ENCODE peak calls at places on chromosomes 12 and 14, in eight cellular contexts. F is mucosa of descending colon, U is IMR-90, X is pancreas, T is BE2C, P is suprapubic skin, M is dorsolateral prefrontal cortex, B is lower lobe of right lung. H is an unnamed sample.

GRCh38 chr14:58899317-58899713 is 261.6 kb downstream of the DACT1 start:
- DNase-seq in F (no peak), U (peak), X (no peak), T (no peak), P (no peak), M (no peak), B (no peak), H (no peak)

GRCh38 chr14:105527381-105528196 is 1.2 kb downstream of the TMEM121 start:
- DNase-seq in F (peak), U (no peak), X (peak), T (no peak), P (no peak), M (no peak), B (no peak), H (no peak)

GRCh38 chr14:42027271-42027670 is 420.6 kb downstream of the LRFN5 start:
- DNase-seq in F (no peak), U (no peak), X (no peak), T (no peak), P (no peak), M (no peak), B (no peak), H (no peak)

GRCh38 chr12:38156497-38157245 is 159.9 kb upstream of the ALG10B start:
- DNase-seq in F (no peak), U (no peak), X (no peak), T (no peak), P (no peak), M (no peak), B (no peak), H (no peak)

GRCh38 chr14:49584058-49584457 is 2.1 kb downstream of the RPS29 start:
- DNase-seq in F (no peak), U (no peak), X (no peak), T (no peak), P (no peak), M (no peak), B (no peak), H (no peak)

GRCh38 chr14:104879983-104880565 is 15.0 kb downstream of the CEP170B start:
- DNase-seq in F (no peak), U (no peak), X (peak), T (no peak), P (no peak), M (no peak), B (peak), H (no peak)

GRCh38 chr14:103084021-103084919 is at the start of gene LBHD2:
- DNase-seq in F (peak), U (peak), X (peak), T (peak), P (no peak), M (no peak), B (peak), H (no peak)

GRCh38 chr12:19131020-19131431 is 1.5 kb downstream of the PLEKHA5 start:
- DNase-seq in F (no peak), U (peak), X (no peak), T (no peak), P (no peak), M (no peak), B (no peak), H (no peak)

GRCh38 chr12:88182431-88182830 is 40.3 kb downstream of the TMTC3 start:
- DNase-seq in F (no peak), U (no peak), X (no peak), T (no peak), P (no peak), M (no peak), B (no peak), H (no peak)

GRCh38 chr12:16291032-16291431 is 13.5 kb upstream of the SLC15A5 start:
- DNase-seq in F (no peak), U (no peak), X (no peak), T (no peak), P (no peak), M (no peak), B (no peak), H (no peak)

GRCh38 chr14:35783699-35784098 is 25.4 kb downstream of the RALGAPA1 start:
- DNase-seq in F (no peak), U (no peak), X (no peak), T (no peak), P (no peak), M (no peak), B (no peak), H (no peak)

GRCh38 chr12:8950702-8951478 is 1.4 kb upstream of the M6PR start:
- DNase-seq in F (no peak), U (no peak), X (no peak), T (no peak), P (no peak), M (no peak), B (no peak), H (no peak)

GRCh38 chr12:57619434-57620244 is 8.4 kb downstream of the ARHGEF25 start:
- DNase-seq in F (no peak), U (no peak), X (peak), T (no peak), P (no peak), M (no peak), B (no peak), H (no peak)

GRCh38 chr14:44937547-44937946 is 24.2 kb downstream of the KLHL28 start:
- DNase-seq in F (no peak), U (no peak), X (no peak), T (no peak), P (no peak), M (no peak), B (no peak), H (no peak)
- TF ChIP-seq CTCF in F (no peak), U (no peak), X (no peak), T (no peak), P (no peak), M (no peak), B (no peak), H (no peak)

DNA sequence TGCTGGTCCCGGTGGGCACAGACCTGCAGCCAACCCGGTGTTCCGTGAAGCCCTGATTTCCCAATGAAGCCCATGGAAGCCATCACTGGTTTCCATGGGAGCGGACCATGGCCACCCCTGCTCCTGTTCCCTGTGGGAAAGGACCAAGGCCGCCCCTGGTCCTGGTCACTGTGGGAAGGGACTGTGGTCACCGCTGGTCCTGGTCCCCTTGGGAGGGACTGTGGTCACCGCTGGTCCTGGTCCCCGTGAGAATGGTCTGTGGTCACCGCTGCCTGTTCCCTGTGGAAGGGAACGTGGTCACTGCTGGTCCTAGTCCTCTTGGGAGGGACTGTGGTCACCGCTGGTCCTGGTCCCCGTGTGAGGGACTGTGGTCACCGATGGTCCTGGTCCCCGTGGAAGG is 393 bp upstream of the GLT1D1 start:
- DNase-seq in F (no peak), U (no peak), X (no peak), T (no peak), P (no peak), M (no peak), B (no peak), H (no peak)
- H3K4me3 ChIP-seq in F (no peak), U (no peak), X (no peak), T (no peak), P (peak), M (peak), B (no peak), H (no peak)

GRCh38 chr12:14367097-14367661 is 1.7 kb downstream of the ATF7IP start:
- DNase-seq in F (no peak), U (peak), X (no peak), T (no peak), P (no peak), M (no peak), B (no peak), H (peak)

GRCh38 chr12:14362347-14362746 is 3.1 kb upstream of the ATF7IP start:
- DNase-seq in F (no peak), U (no peak), X (no peak), T (no peak), P (no peak), M (no peak), B (no peak), H (no peak)

GRCh38 chr12:14364583-14365271 is 755 bp upstream of the ATF7IP start:
- DNase-seq in F (no peak), U (no peak), X (no peak), T (no peak), P (no peak), M (no peak), B (no peak), H (no peak)

GRCh38 chr12:14366211-14366762 is 805 bp downstream of the ATF7IP start:
- DNase-seq in F (no peak), U (peak), X (no peak), T (no peak), P (no peak), M (no peak), B (no peak), H (no peak)

GRCh38 chr12:14365294-14366210 is at the start of gene ATF7IP:
- DNase-seq in F (peak), U (peak), X (peak), T (peak), P (peak), M (peak), B (peak), H (peak)
- TF ChIP-seq CTCF in F (peak), U (peak), X (no peak), T (peak), P (no peak), M (peak), B (peak), H (peak)

GRCh38 chr14:92952497-92953298 is 29.7 kb downstream of the CHGA start:
- DNase-seq in F (peak), U (no peak), X (no peak), T (no peak), P (no peak), M (no peak), B (no peak), H (no peak)
- H3K4me3 ChIP-seq in F (no peak), U (no peak), X (no peak), T (no peak), P (no peak), M (no peak), B (no peak), H (no peak)

DNA sequence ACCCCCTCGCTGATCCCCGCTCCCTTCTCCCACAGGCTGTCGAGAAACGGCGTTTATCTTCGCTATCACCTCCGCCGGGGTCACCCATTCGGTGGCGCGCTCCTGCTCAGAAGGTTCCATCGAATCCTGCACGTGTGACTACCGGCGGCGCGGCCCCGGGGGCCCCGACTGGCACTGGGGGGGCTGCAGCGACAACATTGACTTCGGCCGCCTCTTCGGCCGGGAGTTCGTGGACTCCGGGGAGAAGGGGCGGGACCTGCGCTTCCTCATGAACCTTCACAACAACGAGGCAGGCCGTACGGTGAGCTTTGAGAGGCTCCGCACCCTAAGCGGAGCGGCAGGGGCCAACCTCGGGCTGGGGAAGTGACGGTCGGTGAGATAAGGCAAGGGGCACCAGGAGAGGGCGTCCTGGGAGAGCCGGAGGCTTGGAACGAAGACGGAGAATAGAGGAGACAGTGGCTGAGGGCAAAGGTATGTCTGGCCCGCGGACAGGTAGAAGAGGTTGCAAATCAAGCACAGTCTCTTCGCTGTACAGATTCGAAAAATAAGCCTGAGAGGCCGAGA is 2.3 kb downstream of the WNT1 start:
- DNase-seq in F (peak), U (no peak), X (no peak), T (peak), P (no peak), M (no peak), B (peak), H (no peak)
- TF ChIP-seq CTCF in F (no peak), U (no peak), X (no peak), T (no peak), P (no peak), M (no peak), B (no peak), H (no peak)

GRCh38 chr12:53276511-53276910 is 8.4 kb downstream of the ESPL1 start:
- DNase-seq in F (no peak), U (no peak), X (no peak), T (no peak), P (no peak), M (no peak), B (no peak), H (no peak)
- H3K4me3 ChIP-seq in F (no peak), U (no peak), X (no peak), T (no peak), P (no peak), M (no peak), B (no peak), H (no peak)

GRCh38 chr12:23014749-23015148 is 389.8 kb downstream of the ETNK1 start:
- DNase-seq in F (no peak), U (no peak), X (no peak), T (no peak), P (no peak), M (no peak), B (no peak), H (no peak)
- TF ChIP-seq CTCF in F (no peak), U (no peak), X (no peak), T (peak), P (no peak), M (no peak), B (no peak), H (no peak)

GRCh38 chr12:108514468-108514972 is 557 bp upstream of the FICD start:
- DNase-seq in F (no peak), U (no peak), X (no peak), T (no peak), P (no peak), M (no peak), B (no peak), H (no peak)

GRCh38 chr12:108514973-108515814 is at the start of gene FICD:
- DNase-seq in F (peak), U (peak), X (peak), T (peak), P (peak), M (peak), B (peak), H (peak)

GRCh38 chr12:108509806-108510205 is 5.3 kb upstream of the FICD start:
- DNase-seq in F (no peak), U (no peak), X (no peak), T (no peak), P (no peak), M (no peak), B (no peak), H (no peak)

GRCh38 chr12:108510836-108511235 is 4.2 kb upstream of the FICD start:
- DNase-seq in F (no peak), U (no peak), X (no peak), T (no peak), P (no peak), M (no peak), B (no peak), H (no peak)

DNA sequence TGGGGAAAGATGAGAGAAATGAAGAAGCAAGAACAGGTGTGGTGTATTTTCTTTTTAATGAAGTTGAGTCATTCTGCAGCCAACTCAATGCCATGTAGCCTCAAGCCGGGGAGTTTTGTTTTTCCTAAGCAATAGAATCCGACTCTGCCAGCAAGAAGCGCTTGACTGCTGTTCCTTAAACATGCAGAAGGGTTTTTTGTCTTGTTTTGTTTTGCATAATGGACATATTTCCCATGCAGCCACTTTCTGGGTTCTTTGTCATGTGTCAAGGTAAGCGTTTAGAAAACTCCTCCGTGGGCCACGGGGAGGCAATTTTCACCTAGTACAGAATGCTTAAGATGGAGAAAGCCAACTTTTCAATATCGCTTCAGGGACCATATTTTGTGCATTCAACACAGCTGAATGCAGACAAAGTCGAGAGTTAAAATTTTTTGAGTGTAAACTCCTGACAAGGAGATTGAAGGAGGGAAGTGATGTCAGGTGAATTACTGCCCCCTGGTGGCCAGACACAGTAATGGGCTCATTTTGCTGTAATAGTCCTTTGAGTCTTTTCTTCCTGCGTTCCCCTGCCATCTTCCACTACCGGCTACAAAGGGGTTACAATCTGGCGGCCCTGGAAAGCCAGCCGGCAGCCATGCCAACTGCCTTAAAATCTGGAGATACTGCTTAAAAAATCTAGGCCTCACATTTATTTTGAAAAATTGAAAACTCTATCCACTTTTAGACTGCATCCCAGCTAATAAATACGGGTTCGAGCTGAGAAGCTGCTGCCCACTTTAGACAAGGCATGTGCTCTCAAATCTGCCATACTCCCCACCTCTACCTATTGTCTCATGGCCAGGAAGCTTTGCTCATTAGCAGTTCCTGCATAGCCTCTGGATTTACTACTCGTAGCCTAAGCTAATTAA is 3.2 kb upstream of the FICD start:
- DNase-seq in F (no peak), U (peak), X (peak), T (peak), P (no peak), M (peak), B (peak), H (peak)
- H3K4me3 ChIP-seq in F (no peak), U (no peak), X (no peak), T (peak), P (no peak), M (peak), B (no peak), H (peak)

H was measured in GM12864.